ENCODE peak calls at places on chromosome 18, in four cellular contexts. One of them, this sample, is unnamed.

GRCh38 chr18:48743046-48743445 is 204.2 kb downstream of the CTIF start:
- DNase-seq in GM19239: no peak
- DNase-seq in GM12864: no peak
- DNase-seq in amniotic stem cell: no peak
- DNase-seq in this sample: no peak

GRCh38 chr18:36461551-36461987 is 164.1 kb downstream of the FHOD3 start:
- DNase-seq in GM12864: no peak
- DNase-seq in amniotic stem cell: no peak
- DNase-seq in GM19239: no peak
- DNase-seq in this sample: no peak

GRCh38 chr18:3931013-3931315 is 481.0 kb downstream of the TGIF1 start:
- DNase-seq in GM19239: no peak
- DNase-seq in GM12864: no peak
- DNase-seq in amniotic stem cell: no peak
- DNase-seq in this sample: no peak

GRCh38 chr18:23494992-23495391 is 8.3 kb upstream of the RMC1 start:
- DNase-seq in GM12864: no peak
- DNase-seq in amniotic stem cell: no peak
- DNase-seq in GM19239: no peak
- DNase-seq in this sample: no peak

GRCh38 chr18:2847341-2848144 is 737 bp downstream of the EMILIN2 start:
- DNase-seq in amniotic stem cell: no peak
- DNase-seq in GM12864: no peak
- DNase-seq in GM19239: peak
- DNase-seq in this sample: no peak

GRCh38 chr18:39732918-39733317 is 2167.3 kb upstream of the CELF4 start:
- DNase-seq in GM12864: no peak
- DNase-seq in GM19239: no peak
- DNase-seq in amniotic stem cell: no peak
- DNase-seq in this sample: no peak

GRCh38 chr18:42030586-42031182 is 75.7 kb downstream of the PIK3C3 start:
- DNase-seq in GM12864: no peak
- DNase-seq in amniotic stem cell: no peak
- DNase-seq in GM19239: no peak
- DNase-seq in this sample: no peak

GRCh38 chr18:80245781-80246655 is 1.3 kb downstream of the PARD6G start:
- DNase-seq in GM19239: no peak
- DNase-seq in amniotic stem cell: no peak
- DNase-seq in GM12864: no peak
- DNase-seq in this sample: no peak

GRCh38 chr18:22601481-22601880 is 183.8 kb upstream of the CTAGE1 start:
- DNase-seq in GM12864: no peak
- DNase-seq in amniotic stem cell: no peak
- DNase-seq in GM19239: no peak
- DNase-seq in this sample: no peak

GRCh38 chr18:22822024-22822423 is 111.1 kb upstream of the RBBP8 start:
- DNase-seq in GM19239: no peak
- DNase-seq in amniotic stem cell: no peak
- DNase-seq in GM12864: no peak
- DNase-seq in this sample: no peak

GRCh38 chr18:22166070-22166972 is 3.1 kb upstream of the GATA6 start:
- DNase-seq in amniotic stem cell: no peak
- DNase-seq in GM19239: no peak
- DNase-seq in GM12864: no peak
- DNase-seq in this sample: no peak

GRCh38 chr18:45408218-45408617 is 207.1 kb upstream of the SLC14A2 start:
- DNase-seq in GM19239: no peak
- DNase-seq in amniotic stem cell: no peak
- DNase-seq in GM12864: no peak
- DNase-seq in this sample: no peak

GRCh38 chr18:45793295-45793965 is 32.0 kb upstream of the SIGLEC15 start:
- DNase-seq in GM19239: no peak
- DNase-seq in amniotic stem cell: peak
- DNase-seq in GM12864: no peak
- DNase-seq in this sample: no peak

GRCh38 chr18:23106575-23106974 is 28.7 kb upstream of the CABLES1 start:
- DNase-seq in GM12864: no peak
- DNase-seq in amniotic stem cell: peak
- DNase-seq in GM19239: no peak
- DNase-seq in this sample: no peak

GRCh38 chr18:48878471-48878870 is 72.3 kb downstream of the SMAD7 start:
- DNase-seq in GM12864: no peak
- DNase-seq in GM19239: no peak
- DNase-seq in amniotic stem cell: no peak
- DNase-seq in this sample: no peak